ENCODE peak calls at places on chromosome 1, in eight cellular contexts. One of them, this sample, is unnamed.

GRCh38 chr1:226255380-226255779 is 31.9 kb downstream of the MIXL1 start:
- DNase-seq in ovary: no peak
- DNase-seq in IMR-90: peak
- DNase-seq in H1: no peak
- DNase-seq in Peyer's patch: no peak
- DNase-seq in HCT116: no peak
- DNase-seq in sigmoid colon: no peak
- DNase-seq in transverse colon: no peak
- DNase-seq in this sample: no peak

GRCh38 chr1:243294723-243295121 is 38.9 kb downstream of the SDCCAG8 start:
- DNase-seq in Peyer's patch: no peak
- DNase-seq in transverse colon: no peak
- DNase-seq in H1: no peak
- DNase-seq in ovary: no peak
- DNase-seq in IMR-90: peak
- DNase-seq in HCT116: no peak
- DNase-seq in sigmoid colon: no peak
- DNase-seq in this sample: no peak

GRCh38 chr1:119384591-119384990 is 16.0 kb downstream of the HAO2 start:
- DNase-seq in HCT116: no peak
- DNase-seq in sigmoid colon: no peak
- DNase-seq in transverse colon: no peak
- DNase-seq in H1: no peak
- DNase-seq in Peyer's patch: no peak
- DNase-seq in IMR-90: no peak
- DNase-seq in ovary: no peak
- DNase-seq in this sample: no peak

GRCh38 chr1:30911061-30911954 is 2.8 kb upstream of the SDC3 start:
- DNase-seq in sigmoid colon: peak
- DNase-seq in IMR-90: peak
- DNase-seq in Peyer's patch: peak
- DNase-seq in H1: peak
- DNase-seq in HCT116: peak
- DNase-seq in ovary: peak
- DNase-seq in transverse colon: peak
- DNase-seq in this sample: peak

GRCh38 chr1:183024352-183025337 is 1.4 kb downstream of the LAMC1 start:
- DNase-seq in H1: no peak
- DNase-seq in ovary: no peak
- DNase-seq in HCT116: no peak
- DNase-seq in transverse colon: no peak
- DNase-seq in IMR-90: no peak
- DNase-seq in sigmoid colon: no peak
- DNase-seq in Peyer's patch: no peak
- DNase-seq in this sample: no peak

GRCh38 chr1:2170211-2170610 is 24.4 kb downstream of the FAAP20 start:
- DNase-seq in ovary: no peak
- DNase-seq in sigmoid colon: no peak
- DNase-seq in transverse colon: no peak
- DNase-seq in Peyer's patch: no peak
- DNase-seq in HCT116: no peak
- DNase-seq in H1: no peak
- DNase-seq in IMR-90: peak
- DNase-seq in this sample: no peak

GRCh38 chr1:240426056-240426455 is 185.9 kb downstream of the GREM2 start:
- DNase-seq in Peyer's patch: no peak
- DNase-seq in H1: no peak
- DNase-seq in IMR-90: no peak
- DNase-seq in sigmoid colon: no peak
- DNase-seq in transverse colon: no peak
- DNase-seq in HCT116: no peak
- DNase-seq in ovary: no peak
- DNase-seq in this sample: no peak

GRCh38 chr1:204323887-204324286 is 35.8 kb downstream of the PLEKHA6 start:
- DNase-seq in ovary: no peak
- DNase-seq in Peyer's patch: peak
- DNase-seq in H1: no peak
- DNase-seq in HCT116: no peak
- DNase-seq in transverse colon: no peak
- DNase-seq in sigmoid colon: no peak
- DNase-seq in IMR-90: peak
- DNase-seq in this sample: no peak

GRCh38 chr1:94936861-94937620 is 10.1 kb upstream of the CNN3 start:
- DNase-seq in sigmoid colon: no peak
- DNase-seq in ovary: no peak
- DNase-seq in HCT116: no peak
- DNase-seq in transverse colon: no peak
- DNase-seq in H1: no peak
- DNase-seq in IMR-90: peak
- DNase-seq in Peyer's patch: no peak
- DNase-seq in this sample: no peak

GRCh38 chr1:6008696-6009095 is 16.5 kb upstream of the NPHP4 start:
- DNase-seq in sigmoid colon: no peak
- DNase-seq in H1: no peak
- DNase-seq in IMR-90: no peak
- DNase-seq in ovary: no peak
- DNase-seq in HCT116: no peak
- DNase-seq in transverse colon: no peak
- DNase-seq in Peyer's patch: no peak
- DNase-seq in this sample: no peak

GRCh38 chr1:1305300-1306069 is 2.2 kb downstream of the ACAP3 start:
- DNase-seq in sigmoid colon: peak
- DNase-seq in Peyer's patch: peak
- DNase-seq in H1: no peak
- DNase-seq in ovary: peak
- DNase-seq in IMR-90: peak
- DNase-seq in transverse colon: peak
- DNase-seq in HCT116: no peak
- DNase-seq in this sample: peak

GRCh38 chr1:228332797-228333738 is 73.6 kb downstream of the TRIM11 start:
- DNase-seq in transverse colon: no peak
- DNase-seq in ovary: peak
- DNase-seq in IMR-90: no peak
- DNase-seq in HCT116: no peak
- DNase-seq in Peyer's patch: no peak
- DNase-seq in H1: no peak
- DNase-seq in sigmoid colon: peak
- DNase-seq in this sample: no peak

GRCh38 chr1:207644479-207644851 is 468 bp upstream of the CR1L start:
- DNase-seq in sigmoid colon: no peak
- DNase-seq in H1: no peak
- DNase-seq in Peyer's patch: no peak
- DNase-seq in HCT116: no peak
- DNase-seq in ovary: no peak
- DNase-seq in transverse colon: no peak
- DNase-seq in IMR-90: no peak
- DNase-seq in this sample: no peak
- H3K4me3 ChIP-seq in sigmoid colon: peak
- H3K4me3 ChIP-seq in H1: no peak
- H3K4me3 ChIP-seq in Peyer's patch: peak
- H3K4me3 ChIP-seq in HCT116: no peak
- H3K4me3 ChIP-seq in ovary: peak
- H3K4me3 ChIP-seq in transverse colon: no peak
- H3K4me3 ChIP-seq in IMR-90: peak
- H3K4me3 ChIP-seq in this sample: peak

DNA sequence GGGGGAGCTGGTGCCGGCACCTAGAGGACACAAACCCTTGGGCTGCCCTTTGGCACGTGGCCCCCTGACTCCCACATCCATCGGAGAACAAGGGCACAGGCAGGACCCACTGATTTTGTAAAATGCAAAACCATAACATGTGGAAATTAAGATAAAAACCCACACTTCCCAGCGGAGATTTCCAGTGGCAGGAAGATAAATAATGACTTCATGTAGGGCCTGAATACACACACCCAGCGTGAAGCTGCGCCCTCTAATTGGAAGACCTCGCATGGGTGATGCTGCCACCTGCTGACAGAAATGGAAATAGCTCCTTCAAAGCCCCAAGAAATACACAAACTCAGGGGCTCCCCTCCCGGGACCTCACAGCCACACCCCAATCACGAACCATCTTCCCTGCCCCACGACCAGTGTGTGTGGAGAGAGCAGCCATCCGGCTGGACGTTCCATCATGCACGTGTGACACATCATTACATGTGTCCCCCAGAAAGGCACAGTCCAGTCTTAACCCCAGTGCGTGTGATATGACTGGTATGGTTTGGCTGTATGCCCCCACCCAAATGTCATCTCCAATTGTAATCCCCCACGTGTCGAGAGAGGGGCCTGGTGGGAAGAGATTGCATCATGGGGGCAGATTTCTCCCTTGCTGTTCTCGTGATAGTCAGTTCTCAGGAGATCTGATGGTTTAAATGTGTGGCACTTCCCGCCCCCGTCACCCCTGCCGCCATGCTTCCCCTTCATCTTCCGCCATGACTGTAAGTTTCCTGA is 5.7 kb upstream of the TPRG1L start:
- DNase-seq in H1: no peak
- DNase-seq in HCT116: peak
- DNase-seq in ovary: peak
- DNase-seq in sigmoid colon: peak
- DNase-seq in Peyer's patch: peak
- DNase-seq in IMR-90: peak
- DNase-seq in transverse colon: peak
- DNase-seq in this sample: peak
- TF ChIP-seq POLR2A in H1: no peak
- TF ChIP-seq POLR2A in HCT116: no peak
- TF ChIP-seq POLR2A in ovary: no peak
- TF ChIP-seq POLR2A in sigmoid colon: no peak
- TF ChIP-seq POLR2A in Peyer's patch: no peak
- TF ChIP-seq POLR2A in IMR-90: no peak
- TF ChIP-seq POLR2A in transverse colon: no peak
- TF ChIP-seq POLR2A in this sample: no peak

GRCh38 chr1:10387611-10388386 is 11.1 kb upstream of the PGD start:
- DNase-seq in sigmoid colon: peak
- DNase-seq in Peyer's patch: no peak
- DNase-seq in H1: no peak
- DNase-seq in IMR-90: peak
- DNase-seq in transverse colon: no peak
- DNase-seq in HCT116: no peak
- DNase-seq in ovary: peak
- DNase-seq in this sample: no peak
- H3K4me3 ChIP-seq in sigmoid colon: no peak
- H3K4me3 ChIP-seq in Peyer's patch: no peak
- H3K4me3 ChIP-seq in H1: no peak
- H3K4me3 ChIP-seq in IMR-90: no peak
- H3K4me3 ChIP-seq in transverse colon: no peak
- H3K4me3 ChIP-seq in HCT116: no peak
- H3K4me3 ChIP-seq in ovary: no peak
- H3K4me3 ChIP-seq in this sample: no peak

DNA sequence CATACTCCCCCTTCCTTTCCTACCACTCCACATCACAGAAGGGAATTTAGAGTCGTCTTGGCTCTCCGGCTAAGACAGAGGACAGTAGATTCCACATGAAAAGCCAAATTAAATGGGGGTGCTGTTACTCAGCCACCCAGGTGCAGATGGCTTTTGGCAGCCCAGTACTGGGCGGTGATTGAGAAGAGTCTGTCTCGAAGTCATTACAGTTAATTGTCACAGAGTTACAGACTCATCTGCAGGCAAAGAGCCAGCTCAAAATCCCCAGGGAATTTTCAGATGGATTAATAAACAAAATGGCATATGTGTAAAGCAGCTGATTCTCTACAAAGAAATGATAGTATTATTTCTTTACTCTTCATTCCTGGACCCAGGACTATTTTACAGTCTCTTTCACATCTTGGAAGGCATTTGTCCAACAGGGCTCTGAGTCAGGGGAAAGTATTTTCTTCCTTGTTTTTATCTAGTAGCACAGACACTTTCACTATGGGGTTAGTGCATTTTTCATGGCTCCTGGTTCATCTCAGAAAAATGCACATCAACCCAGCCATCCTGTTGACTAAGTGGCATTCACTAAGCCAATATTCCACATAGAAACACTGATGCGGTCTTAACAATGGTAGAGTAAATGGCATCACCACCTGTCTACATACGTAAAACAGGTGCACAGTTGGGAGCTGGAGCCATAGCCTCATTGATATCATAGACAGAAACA is 87.6 kb upstream of the C1orf21 start:
- DNase-seq in ovary: no peak
- DNase-seq in Peyer's patch: no peak
- DNase-seq in IMR-90: peak
- DNase-seq in HCT116: no peak
- DNase-seq in H1: no peak
- DNase-seq in sigmoid colon: no peak
- DNase-seq in transverse colon: no peak
- DNase-seq in this sample: no peak
- TF ChIP-seq POLR2A in ovary: no peak
- TF ChIP-seq POLR2A in Peyer's patch: no peak
- TF ChIP-seq POLR2A in IMR-90: no peak
- TF ChIP-seq POLR2A in HCT116: no peak
- TF ChIP-seq POLR2A in H1: no peak
- TF ChIP-seq POLR2A in sigmoid colon: no peak
- TF ChIP-seq POLR2A in transverse colon: no peak
- TF ChIP-seq POLR2A in this sample: no peak

DNA sequence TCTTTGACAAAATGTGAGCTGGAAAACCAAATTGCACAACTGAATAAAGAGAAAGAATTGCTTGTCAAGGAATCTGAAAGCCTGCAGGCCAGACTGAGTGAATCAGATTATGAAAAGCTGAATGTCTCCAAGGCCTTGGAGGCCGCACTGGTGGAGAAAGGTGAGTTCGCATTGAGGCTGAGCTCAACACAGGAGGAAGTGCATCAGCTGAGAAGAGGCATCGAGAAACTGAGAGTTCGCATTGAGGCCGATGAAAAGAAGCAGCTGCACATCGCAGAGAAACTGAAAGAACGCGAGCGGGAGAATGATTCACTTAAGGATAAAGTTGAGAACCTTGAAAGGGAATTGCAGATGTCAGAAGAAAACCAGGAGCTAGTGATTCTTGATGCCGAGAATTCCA is 42.7 kb downstream of the CENPF start:
- DNase-seq in HCT116: no peak
- DNase-seq in transverse colon: no peak
- DNase-seq in IMR-90: no peak
- DNase-seq in H1: no peak
- DNase-seq in ovary: no peak
- DNase-seq in sigmoid colon: no peak
- DNase-seq in Peyer's patch: no peak
- DNase-seq in this sample: no peak
- H3K4me3 ChIP-seq in HCT116: no peak
- H3K4me3 ChIP-seq in transverse colon: no peak
- H3K4me3 ChIP-seq in IMR-90: no peak
- H3K4me3 ChIP-seq in H1: no peak
- H3K4me3 ChIP-seq in ovary: no peak
- H3K4me3 ChIP-seq in sigmoid colon: no peak
- H3K4me3 ChIP-seq in Peyer's patch: no peak
- H3K4me3 ChIP-seq in this sample: no peak

DNA sequence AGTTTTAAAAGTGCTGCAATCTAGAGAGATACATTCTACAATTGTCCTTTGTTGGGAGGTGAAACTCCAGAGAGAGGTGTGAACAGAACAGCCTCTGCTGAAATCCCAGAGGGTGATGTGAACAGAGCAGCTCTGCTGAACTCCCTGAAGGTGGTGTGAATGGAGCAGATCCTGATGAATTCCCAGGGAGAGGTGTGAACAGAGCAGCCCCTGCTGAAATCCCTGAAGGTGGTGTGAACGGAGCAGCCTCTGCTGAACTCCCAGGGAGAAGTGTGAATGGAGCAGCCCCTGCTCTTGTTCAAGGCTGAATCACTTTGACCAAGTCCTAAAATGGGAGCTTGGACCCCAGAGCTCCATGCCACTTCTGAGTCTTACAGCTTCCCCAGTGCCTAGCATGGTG is 94.7 kb downstream of the LACTBL1 start:
- DNase-seq in sigmoid colon: no peak
- DNase-seq in Peyer's patch: no peak
- DNase-seq in transverse colon: no peak
- DNase-seq in ovary: no peak
- DNase-seq in IMR-90: no peak
- DNase-seq in HCT116: no peak
- DNase-seq in H1: no peak
- DNase-seq in this sample: no peak
- TF ChIP-seq POLR2A in sigmoid colon: no peak
- TF ChIP-seq POLR2A in Peyer's patch: no peak
- TF ChIP-seq POLR2A in transverse colon: no peak
- TF ChIP-seq POLR2A in ovary: no peak
- TF ChIP-seq POLR2A in IMR-90: no peak
- TF ChIP-seq POLR2A in HCT116: no peak
- TF ChIP-seq POLR2A in H1: no peak
- TF ChIP-seq POLR2A in this sample: no peak